ENCODE peak calls at places on chromosomes 6 and 20, in nine cellular contexts. D is right lobe of liver, B is tibial artery, N is hepatocyte, Z is fibroblast of lung, S is transverse colon, G is esophagus squamous epithelium, Q is ascending aorta, H is heart right ventricle. J is an unnamed sample.

GRCh38 chr6:97411610-97412009 is 128.6 kb upstream of the MMS22L start:
- DNase-seq in Q (no peak), D (no peak), N (no peak), B (no peak), G (no peak), S (no peak), Z (no peak), H (no peak), J (no peak)

GRCh38 chr20:62726276-62726675 is 17.6 kb downstream of the NTSR1 start:
- DNase-seq in N (no peak), Z (no peak), B (peak; percentile 52), H (no peak), G (no peak), Q (no peak), S (no peak), D (peak; percentile 26), J (no peak)

GRCh38 chr6:42359021-42359420 is 92.7 kb downstream of the TRERF1 start:
- DNase-seq in N (no peak), G (no peak), S (no peak), D (no peak), B (peak; percentile 15), H (no peak), Q (no peak), Z (no peak), J (no peak)

GRCh38 chr6:82080767-82081166 is 166.8 kb downstream of the IBTK start:
- DNase-seq in Z (no peak), S (no peak), B (no peak), H (no peak), G (no peak), Q (no peak), N (no peak), D (no peak), J (no peak)

GRCh38 chr6:37777272-37777736 is 42.2 kb upstream of the ZFAND3 start:
- DNase-seq in H (no peak), N (no peak), Q (no peak), G (no peak), Z (no peak), S (no peak), D (no peak), B (no peak), J (no peak)

GRCh38 chr6:113362542-113363430 is 494.4 kb upstream of the MARCKS start:
- DNase-seq in H (no peak), S (no peak), N (no peak), Q (no peak), B (no peak), D (no peak), G (no peak), Z (no peak), J (no peak)

GRCh38 chr6:107704377-107705013 is 119.6 kb downstream of the SCML4 start:
- DNase-seq in Q (no peak), N (peak; percentile 72), H (no peak), Z (peak; percentile 71), G (no peak), D (no peak), B (no peak), S (no peak), J (peak; percentile 30)

GRCh38 chr6:42224222-42225042 is 6.8 kb upstream of the MRPS10 start:
- DNase-seq in D (no peak), S (no peak), Q (no peak), B (no peak), G (no peak), H (no peak), Z (peak; percentile 92), N (peak; percentile 64), J (peak; percentile 79)

GRCh38 chr20:32439132-32439829 is 81.2 kb downstream of the ASXL1 start:
- DNase-seq in B (no peak), S (peak; percentile 5), H (no peak), N (peak; percentile 17), Q (no peak), Z (peak; percentile 29), G (no peak), D (no peak), J (no peak)

GRCh38 chr6:46575530-46575929 is 77.1 kb downstream of the CYP39A1 start:
- DNase-seq in N (no peak), B (no peak), S (no peak), G (no peak), Q (no peak), H (peak; percentile 9), D (no peak), Z (no peak), J (no peak)

GRCh38 chr20:3041818-3042504 is 1.5 kb upstream of the GNRH2 start:
- DNase-seq in B (no peak), N (no peak), S (no peak), D (no peak), H (no peak), Q (no peak), G (no peak), Z (peak; percentile 61), J (no peak)

GRCh38 chr20:1283522-1284210 is 17.6 kb downstream of the SNPH start:
- DNase-seq in G (no peak), Q (peak; percentile 35), Z (peak; percentile 24), H (no peak), N (no peak), B (no peak), D (no peak), S (no peak), J (no peak)

GRCh38 chr20:32333988-32334885 is 23.9 kb upstream of the ASXL1 start:
- DNase-seq in D (peak; percentile 55), S (peak; percentile 80), Z (no peak), N (no peak), G (no peak), H (peak; percentile 68), B (no peak), Q (no peak), J (no peak)

GRCh38 chr6:142946181-142946923 is 1.4 kb upstream of the HIVEP2 start:
- DNase-seq in N (peak; percentile 99), B (peak; percentile 100), Q (peak; percentile 99), Z (peak; percentile 97), S (peak; percentile 97), D (peak; percentile 99), G (peak; percentile 61), H (peak; percentile 97), J (peak; percentile 94)
- H3K27ac ChIP-seq in N (peak overlapping the region; percentile 100), B (peak overlapping the region; percentile 97), Q (peak overlapping the region; percentile 99), Z (peak overlapping the region; percentile 99), S (peak overlapping the region; percentile 98), D (peak overlapping the region; percentile 100), G (peak overlapping the region; percentile 100), H (peak overlapping the region; percentile 99), J (peak overlapping the region; percentile 97)

GRCh38 chr6:110342759-110343158 is 15.4 kb downstream of the METTL24 start:
- DNase-seq in B (no peak), Q (no peak), G (no peak), H (no peak), D (no peak), N (no peak), Z (no peak), S (no peak), J (no peak)

GRCh38 chr6:110340566-110340965 is 17.6 kb downstream of the METTL24 start:
- DNase-seq in B (no peak), D (no peak), N (no peak), Q (no peak), Z (no peak), H (no peak), G (no peak), S (no peak), J (no peak)

GRCh38 chr6:110345025-110345424 is 13.1 kb downstream of the METTL24 start:
- DNase-seq in D (no peak), Q (no peak), G (no peak), H (no peak), S (no peak), B (no peak), Z (no peak), N (no peak), J (no peak)

GRCh38 chr6:110338820-110339470 is 19.2 kb downstream of the METTL24 start:
- DNase-seq in G (no peak), D (no peak), N (no peak), Z (peak; percentile 21), B (no peak), Q (no peak), S (no peak), H (no peak), J (no peak)

DNA sequence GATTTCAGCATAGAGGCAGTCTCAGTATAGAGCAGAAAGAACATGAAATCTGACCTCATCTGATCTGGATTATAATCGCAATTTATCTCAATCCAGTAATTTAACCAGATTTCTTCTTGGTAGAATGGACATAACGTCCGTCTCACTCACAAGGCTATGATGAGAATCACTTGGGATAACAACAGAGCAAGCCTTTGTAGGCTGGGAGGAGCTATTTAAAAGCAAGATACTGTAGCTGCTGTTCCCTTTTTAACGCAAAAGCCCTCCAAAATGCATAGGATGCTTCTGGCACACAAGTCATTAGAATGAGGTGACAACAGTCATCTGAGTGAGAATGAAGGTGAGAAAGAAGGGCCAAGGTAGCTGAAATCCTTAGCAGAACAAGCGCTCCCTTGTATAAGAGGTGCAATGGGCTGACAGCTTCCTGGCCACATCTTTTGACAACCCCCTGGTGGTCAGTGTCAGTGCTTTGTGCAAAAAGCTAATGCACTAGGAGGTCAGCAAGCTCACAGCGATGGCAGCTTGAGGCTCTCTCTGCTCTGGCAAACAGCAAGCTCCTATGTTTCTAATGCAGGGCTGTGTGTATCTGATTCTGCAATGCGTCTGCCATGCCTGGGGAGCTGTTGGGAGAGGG is 16.4 kb downstream of the METTL24 start:
- DNase-seq in Q (no peak), N (peak; percentile 64), S (no peak), Z (peak; percentile 35), H (no peak), D (no peak), G (no peak), B (no peak), J (no peak)
- TF ChIP-seq CTCF in Q (no peak), N (peak; percentile 43), S (peak; percentile 24), Z (no peak), H (no peak), D (peak; percentile 18), G (no peak), B (peak; percentile 13), J (no peak)

GRCh38 chr6:43670623-43670986 is 17.0 kb downstream of the MRPS18A start:
- DNase-seq in H (no peak), N (no peak), Z (no peak), Q (no peak), G (no peak), S (no peak), D (no peak), B (no peak), J (no peak)
- H3K27ac ChIP-seq in H (peak overlapping the region; percentile 77), N (peak overlapping the region; percentile 60), Z (no peak overlapping the region), Q (no peak overlapping the region), G (peak overlapping the region; percentile 84), S (no peak overlapping the region), D (no peak overlapping the region), B (peak overlapping the region; percentile 63), J (peak overlapping the region; percentile 77)

DNA sequence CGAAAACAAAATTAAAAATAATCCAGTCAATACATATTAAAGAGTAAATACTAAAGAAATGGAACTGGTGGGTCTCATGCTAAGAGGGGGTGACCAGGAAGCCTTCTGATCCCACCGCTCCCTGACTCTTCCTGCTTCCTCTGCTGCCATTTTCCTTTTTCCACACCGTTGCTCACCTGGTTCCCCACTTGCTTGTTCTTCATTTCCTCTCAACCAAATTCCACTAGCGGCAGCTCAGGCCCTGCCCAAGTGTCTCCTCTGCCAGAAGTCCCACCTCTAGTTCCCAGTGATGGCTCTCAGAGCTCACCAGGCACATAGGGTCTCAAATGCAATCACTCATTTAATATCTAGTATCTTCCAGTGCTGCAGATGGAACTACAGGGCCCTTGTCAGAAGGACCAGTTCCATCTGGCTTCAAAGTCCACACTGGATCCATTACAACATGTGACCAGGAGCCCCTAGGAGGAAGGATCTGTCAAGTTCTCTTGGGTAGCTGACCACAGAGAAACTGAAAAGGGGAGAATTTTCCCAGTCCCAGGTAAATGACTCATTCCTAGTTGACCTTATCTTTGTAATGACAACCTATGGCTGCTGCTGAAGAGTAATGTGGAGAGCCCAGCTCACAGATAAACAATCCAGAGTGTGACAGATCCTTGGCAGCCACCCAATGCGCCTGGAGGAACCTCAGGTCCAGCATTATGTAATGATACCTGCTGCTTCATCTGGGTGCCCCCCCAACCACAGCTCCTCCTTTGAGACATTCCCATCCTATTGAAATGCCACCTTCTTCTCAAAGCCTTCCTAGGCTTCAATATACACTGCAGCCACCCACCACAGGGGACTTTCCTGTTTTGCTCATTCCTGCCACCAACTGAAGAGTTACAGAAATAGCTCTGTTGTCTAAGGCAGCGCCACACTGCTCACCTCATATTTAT is 38.2 kb downstream of the ELMO2 start:
- DNase-seq in Z (no peak), G (no peak), S (no peak), Q (no peak), D (no peak), H (no peak), N (peak; percentile 73), B (no peak), J (peak; percentile 77)
- TF ChIP-seq CTCF in Z (no peak), G (no peak), S (no peak), Q (no peak), D (no peak), H (no peak), N (no peak), B (no peak), J (no peak)

J was measured in RWPE1.